ENCODE peak calls at places on chromosomes 6 and 20, in five cellular contexts. One of them, this sample, is unnamed.

GRCh38 chr20:53623454-53624206 is 30.0 kb upstream of the ZNF217 start:
- DNase-seq in iPS DF 6.9: no peak
- DNase-seq in left ventricle myocardium inferior: peak; percentile 56
- DNase-seq in EL: peak; percentile 81
- DNase-seq in NCI-H1105 treated with DMSO at 0.1 percent for 48 hours: peak; percentile 51
- DNase-seq in this sample: peak; percentile 84

GRCh38 chr6:139323511-139324445 is 32.0 kb upstream of the TXLNB start:
- DNase-seq in iPS DF 6.9: peak; percentile 50
- DNase-seq in left ventricle myocardium inferior: peak; percentile 59
- DNase-seq in EL: peak; percentile 78
- DNase-seq in NCI-H1105 treated with DMSO at 0.1 percent for 48 hours: no peak
- DNase-seq in this sample: peak; percentile 74

GRCh38 chr6:118485601-118486550 is 62.2 kb upstream of the PLN start:
- DNase-seq in iPS DF 6.9: no peak
- DNase-seq in left ventricle myocardium inferior: no peak
- DNase-seq in EL: no peak
- DNase-seq in NCI-H1105 treated with DMSO at 0.1 percent for 48 hours: no peak
- DNase-seq in this sample: no peak

GRCh38 chr6:2129076-2129695 is 116.2 kb downstream of the GMDS start:
- DNase-seq in iPS DF 6.9: no peak
- DNase-seq in left ventricle myocardium inferior: no peak
- DNase-seq in EL: no peak
- DNase-seq in NCI-H1105 treated with DMSO at 0.1 percent for 48 hours: no peak
- DNase-seq in this sample: no peak

GRCh38 chr6:133609404-133610270 is 279.3 kb upstream of the TCF21 start:
- DNase-seq in iPS DF 6.9: no peak
- DNase-seq in left ventricle myocardium inferior: no peak
- DNase-seq in EL: peak; percentile 99
- DNase-seq in NCI-H1105 treated with DMSO at 0.1 percent for 48 hours: no peak
- DNase-seq in this sample: no peak

GRCh38 chr6:79084693-79085092 is 6.6 kb upstream of the PHIP start:
- DNase-seq in iPS DF 6.9: no peak
- DNase-seq in left ventricle myocardium inferior: no peak
- DNase-seq in EL: no peak
- DNase-seq in NCI-H1105 treated with DMSO at 0.1 percent for 48 hours: no peak
- DNase-seq in this sample: no peak

GRCh38 chr6:111865049-111865585 is 8.1 kb downstream of the FYN start:
- DNase-seq in iPS DF 6.9: no peak
- DNase-seq in left ventricle myocardium inferior: no peak
- DNase-seq in EL: no peak
- DNase-seq in NCI-H1105 treated with DMSO at 0.1 percent for 48 hours: no peak
- DNase-seq in this sample: no peak

GRCh38 chr6:72649032-72649984 is 27.4 kb downstream of the KCNQ5 start:
- DNase-seq in iPS DF 6.9: no peak
- DNase-seq in left ventricle myocardium inferior: no peak
- DNase-seq in EL: peak; percentile 86
- DNase-seq in NCI-H1105 treated with DMSO at 0.1 percent for 48 hours: no peak
- DNase-seq in this sample: no peak

GRCh38 chr6:113860165-113860955 is 3.2 kb downstream of the MARCKS start:
- DNase-seq in iPS DF 6.9: no peak
- DNase-seq in left ventricle myocardium inferior: peak; percentile 29
- DNase-seq in EL: peak; percentile 56
- DNase-seq in NCI-H1105 treated with DMSO at 0.1 percent for 48 hours: peak; percentile 34
- DNase-seq in this sample: peak; percentile 63

GRCh38 chr6:149235130-149235561 is 82.4 kb upstream of the TAB2 start:
- DNase-seq in iPS DF 6.9: no peak
- DNase-seq in left ventricle myocardium inferior: no peak
- DNase-seq in EL: peak; percentile 93
- DNase-seq in NCI-H1105 treated with DMSO at 0.1 percent for 48 hours: peak; percentile 63
- DNase-seq in this sample: peak; percentile 44

GRCh38 chr20:10430000-10430466 is 4.0 kb downstream of the MKKS start:
- DNase-seq in iPS DF 6.9: no peak
- DNase-seq in left ventricle myocardium inferior: no peak
- DNase-seq in EL: peak; percentile 21
- DNase-seq in NCI-H1105 treated with DMSO at 0.1 percent for 48 hours: no peak
- DNase-seq in this sample: no peak

GRCh38 chr20:32539817-32540675 is 45.1 kb downstream of the NOL4L start:
- DNase-seq in iPS DF 6.9: no peak
- DNase-seq in left ventricle myocardium inferior: no peak
- DNase-seq in EL: no peak
- DNase-seq in NCI-H1105 treated with DMSO at 0.1 percent for 48 hours: no peak
- DNase-seq in this sample: peak; percentile 44

GRCh38 chr20:8187740-8188139 is 55.7 kb downstream of the PLCB1 start:
- DNase-seq in iPS DF 6.9: no peak
- DNase-seq in left ventricle myocardium inferior: no peak
- DNase-seq in EL: no peak
- DNase-seq in NCI-H1105 treated with DMSO at 0.1 percent for 48 hours: no peak
- DNase-seq in this sample: no peak

GRCh38 chr6:33192671-33193602 is 670 bp upstream of the COL11A2 start:
- DNase-seq in iPS DF 6.9: no peak
- DNase-seq in left ventricle myocardium inferior: peak; percentile 46
- DNase-seq in EL: no peak
- DNase-seq in NCI-H1105 treated with DMSO at 0.1 percent for 48 hours: peak; percentile 58
- DNase-seq in this sample: no peak

GRCh38 chr20:25525857-25526256 is 59.5 kb downstream of the NINL start:
- DNase-seq in iPS DF 6.9: no peak
- DNase-seq in left ventricle myocardium inferior: no peak
- DNase-seq in EL: peak; percentile 96
- DNase-seq in NCI-H1105 treated with DMSO at 0.1 percent for 48 hours: no peak
- DNase-seq in this sample: no peak

GRCh38 chr6:99604161-99605073 is 2.2 kb upstream of the PRDM13 start:
- DNase-seq in iPS DF 6.9: no peak
- DNase-seq in left ventricle myocardium inferior: no peak
- DNase-seq in EL: no peak
- DNase-seq in NCI-H1105 treated with DMSO at 0.1 percent for 48 hours: no peak
- DNase-seq in this sample: no peak

GRCh38 chr6:166751051-166751595 is 124.1 kb upstream of the RPS6KA2 start:
- DNase-seq in iPS DF 6.9: no peak
- DNase-seq in left ventricle myocardium inferior: no peak
- DNase-seq in EL: no peak
- DNase-seq in NCI-H1105 treated with DMSO at 0.1 percent for 48 hours: no peak
- DNase-seq in this sample: no peak

GRCh38 chr6:80142586-80142985 is 36.1 kb downstream of the BCKDHB start:
- DNase-seq in iPS DF 6.9: no peak
- DNase-seq in left ventricle myocardium inferior: no peak
- DNase-seq in EL: no peak
- DNase-seq in NCI-H1105 treated with DMSO at 0.1 percent for 48 hours: no peak
- DNase-seq in this sample: no peak

GRCh38 chr6:42347456-42347855 is 104.3 kb downstream of the TRERF1 start:
- DNase-seq in iPS DF 6.9: no peak
- DNase-seq in left ventricle myocardium inferior: no peak
- DNase-seq in EL: no peak
- DNase-seq in NCI-H1105 treated with DMSO at 0.1 percent for 48 hours: no peak
- DNase-seq in this sample: no peak

GRCh38 chr6:6221829-6222535 is 98.5 kb downstream of the F13A1 start:
- DNase-seq in iPS DF 6.9: peak; percentile 57
- DNase-seq in left ventricle myocardium inferior: no peak
- DNase-seq in EL: no peak
- DNase-seq in NCI-H1105 treated with DMSO at 0.1 percent for 48 hours: no peak
- DNase-seq in this sample: peak; percentile 50

GRCh38 chr6:41713650-41714291 is 21.6 kb downstream of the TFEB start:
- DNase-seq in iPS DF 6.9: no peak
- DNase-seq in left ventricle myocardium inferior: no peak
- DNase-seq in EL: no peak
- DNase-seq in NCI-H1105 treated with DMSO at 0.1 percent for 48 hours: no peak
- DNase-seq in this sample: no peak

GRCh38 chr20:43691928-43692524 is 25.1 kb downstream of the MYBL2 start:
- DNase-seq in iPS DF 6.9: no peak
- DNase-seq in left ventricle myocardium inferior: no peak
- DNase-seq in EL: peak; percentile 59
- DNase-seq in NCI-H1105 treated with DMSO at 0.1 percent for 48 hours: peak; percentile 15
- DNase-seq in this sample: peak; percentile 75

GRCh38 chr6:154984146-154984545 is 11.0 kb upstream of the TIAM2 start:
- DNase-seq in iPS DF 6.9: no peak
- DNase-seq in left ventricle myocardium inferior: no peak
- DNase-seq in EL: peak; percentile 19
- DNase-seq in NCI-H1105 treated with DMSO at 0.1 percent for 48 hours: no peak
- DNase-seq in this sample: no peak

GRCh38 chr6:44078795-44079671 is 48.2 kb downstream of the MRPL14 start:
- DNase-seq in iPS DF 6.9: peak; percentile 75
- DNase-seq in left ventricle myocardium inferior: peak; percentile 46
- DNase-seq in EL: peak; percentile 77
- DNase-seq in NCI-H1105 treated with DMSO at 0.1 percent for 48 hours: no peak
- DNase-seq in this sample: peak; percentile 89

GRCh38 chr6:140475086-140475485 is 1100.6 kb upstream of the CITED2 start:
- DNase-seq in iPS DF 6.9: no peak
- DNase-seq in left ventricle myocardium inferior: no peak
- DNase-seq in EL: peak; percentile 18
- DNase-seq in NCI-H1105 treated with DMSO at 0.1 percent for 48 hours: no peak
- DNase-seq in this sample: no peak

This sample was measured in colonic mucosa.